ENCODE peak calls at places on chromosomes 7 and 10, in six cellular contexts. K, R, N, H, O and Z are unnamed samples.

GRCh38 chr7:50262916-50263690 is 41.4 kb upstream of the IKZF1 start:
- DNase-seq in H (no peak), N (no peak), K (no peak), O (no peak), R (no peak), Z (peak)

GRCh38 chr7:17038783-17039170 is 157.0 kb upstream of the AGR3 start:
- DNase-seq in O (no peak), K (no peak), N (no peak), R (no peak), H (no peak), Z (no peak)

GRCh38 chr10:132368881-132369635 is 27.9 kb upstream of the PWWP2B start:
- DNase-seq in H (peak), K (no peak), N (no peak), R (no peak), O (no peak), Z (no peak)

GRCh38 chr7:151204383-151205032 is 5.8 kb downstream of the H2BK1 start:
- DNase-seq in O (no peak), R (no peak), K (no peak), N (no peak), H (no peak), Z (no peak)

GRCh38 chr7:158527038-158527437 is 60.6 kb downstream of the PTPRN2 start:
- DNase-seq in H (no peak), O (no peak), N (no peak), R (no peak), K (no peak), Z (no peak)

GRCh38 chr10:129725482-129725881 is 238.6 kb downstream of the EBF3 start:
- DNase-seq in H (no peak), K (no peak), O (no peak), R (no peak), N (no peak), Z (no peak)

GRCh38 chr7:18429547-18429946 is 66.0 kb upstream of the HDAC9 start:
- DNase-seq in N (peak), H (no peak), K (peak), R (no peak), O (no peak), Z (no peak)

GRCh38 chr7:30925117-30925516 is 13.5 kb downstream of the AQP1 start:
- DNase-seq in H (no peak), R (no peak), O (no peak), K (no peak), N (no peak), Z (no peak)

GRCh38 chr7:29309041-29309860 is 114.7 kb downstream of the CHN2 start:
- DNase-seq in R (no peak), N (no peak), O (no peak), H (no peak), K (no peak), Z (no peak)

GRCh38 chr10:130078120-130078519 is 32.5 kb downstream of the C10orf143 start:
- DNase-seq in N (no peak), R (no peak), H (no peak), O (no peak), K (no peak), Z (no peak)

GRCh38 chr7:139232893-139233292 is 1.9 kb downstream of the UBN2 start:
- DNase-seq in K (peak), H (no peak), N (peak), O (no peak), R (no peak), Z (no peak)

GRCh38 chr10:131895116-131895515 is 5.7 kb upstream of the PPP2R2D start:
- DNase-seq in O (no peak), R (no peak), N (no peak), K (no peak), H (no peak), Z (no peak)

GRCh38 chr10:490256-490655 is 199.2 kb downstream of the DIP2C start:
- DNase-seq in O (no peak), N (no peak), R (no peak), K (no peak), H (no peak), Z (no peak)

GRCh38 chr7:54349259-54349658 is 192.9 kb upstream of the VSTM2A start:
- DNase-seq in R (no peak), K (peak), O (no peak), H (no peak), N (no peak), Z (peak)

GRCh38 chr7:128954830-128955797 is 17.4 kb downstream of the IRF5 start:
- DNase-seq in N (no peak), K (peak), H (peak), O (no peak), R (no peak), Z (no peak)

GRCh38 chr10:98446121-98446655 is 547 bp downstream of the HPS1 start:
- DNase-seq in N (no peak), H (no peak), O (peak), K (peak), R (no peak), Z (no peak)

GRCh38 chr7:4271716-4272015 is 410.4 kb upstream of the FOXK1 start:
- DNase-seq in R (no peak), H (no peak), O (no peak), N (no peak), K (no peak), Z (no peak)

GRCh38 chr7:154688952-154689351 is 314.0 kb downstream of the PAXIP1 start:
- DNase-seq in N (no peak), K (no peak), O (no peak), H (no peak), R (no peak), Z (no peak)

GRCh38 chr7:85483205-85483604 is 296.3 kb upstream of the SEMA3D start:
- DNase-seq in N (no peak), H (no peak), K (peak), O (no peak), R (no peak), Z (no peak)

GRCh38 chr10:86954681-86955500 is 2.5 kb downstream of the MMRN2 start:
- DNase-seq in O (no peak), H (no peak), K (no peak), N (no peak), R (peak), Z (no peak)

GRCh38 chr7:108079291-108080057 is 50.7 kb downstream of the LAMB4 start:
- DNase-seq in R (no peak), K (peak), N (no peak), H (peak), O (no peak), Z (no peak)

GRCh38 chr7:8168336-8168735 is 93.6 kb downstream of the ICA1 start:
- DNase-seq in O (no peak), N (no peak), K (no peak), H (no peak), R (no peak), Z (no peak)

GRCh38 chr10:86968271-86968993 is at the start of gene ADIRF:
- DNase-seq in N (no peak), O (no peak), K (no peak), H (no peak), R (no peak), Z (no peak)

GRCh38 chr7:152543801-152544200 is 108.0 kb upstream of the KMT2C start:
- DNase-seq in R (no peak), K (no peak), O (no peak), N (no peak), H (no peak), Z (no peak)